ENCODE peak calls at places on chromosomes 7 and 10, in seven cellular contexts. T, M, Z, G, I, H and X are unnamed samples. For H3K27me3, the result is how much of the 10 kb centered on the place peaks cover.

GRCh38 chr7:49773939-49774458 is 561 bp downstream of the VWC2 start:
- DNase-seq in T (no peak), M (no peak), Z (peak), G (no peak), I (no peak), H (no peak), X (no peak)

GRCh38 chr10:61456095-61456789 is 3.1 kb upstream of the TMEM26 start:
- DNase-seq in T (no peak), M (no peak), Z (no peak), G (no peak), I (no peak), H (no peak), X (no peak)

GRCh38 chr7:35784332-35784731 is 16.5 kb upstream of the SEPTIN7 start:
- DNase-seq in T (no peak), M (no peak), Z (no peak), G (no peak), I (no peak), H (no peak), X (no peak)

GRCh38 chr7:116512524-116513188 is 12.2 kb upstream of the CAV1 start:
- DNase-seq in T (no peak), M (no peak), Z (no peak), G (no peak), I (peak), H (no peak), X (no peak)

GRCh38 chr7:114086906-114087651 is 168.3 kb upstream of the PPP1R3A start:
- DNase-seq in T (peak), M (no peak), Z (no peak), G (no peak), I (peak), H (no peak), X (no peak)

GRCh38 chr7:55488804-55489340 is 83.4 kb downstream of the VOPP1 start:
- DNase-seq in T (no peak), M (no peak), Z (no peak), G (no peak), I (no peak), H (no peak), X (no peak)

GRCh38 chr7:27302590-27302989 is 60.0 kb downstream of the EVX1 start:
- DNase-seq in T (no peak), M (no peak), Z (no peak), G (no peak), I (no peak), H (no peak), X (no peak)

GRCh38 chr10:99785646-99786045 is 3.2 kb downstream of the ABCC2 start:
- DNase-seq in T (no peak), M (no peak), Z (no peak), G (no peak), I (peak), H (no peak), X (no peak)

GRCh38 chr7:44461387-44461786 is 29.1 kb downstream of the NUDCD3 start:
- DNase-seq in T (no peak), M (no peak), Z (no peak), G (no peak), I (peak), H (no peak), X (peak)

GRCh38 chr10:63917363-63917762 is 396.2 kb downstream of the REEP3 start:
- DNase-seq in T (no peak), M (no peak), Z (no peak), G (no peak), I (no peak), H (no peak), X (no peak)

GRCh38 chr10:43287056-43288007 is 20.5 kb upstream of the RASGEF1A start:
- DNase-seq in T (peak), M (peak), Z (no peak), G (no peak), I (peak), H (no peak), X (no peak)

GRCh38 chr10:323651-324293 is 188.5 kb downstream of the ZMYND11 start:
- DNase-seq in T (peak), M (peak), Z (peak), G (no peak), I (peak), H (peak), X (no peak)

GRCh38 chr7:30902466-30902865 is 9.2 kb upstream of the AQP1 start:
- DNase-seq in T (no peak), M (no peak), Z (no peak), G (no peak), I (no peak), H (no peak), X (no peak)

GRCh38 chr10:51074238-51075028 is at the start of gene PRKG1:
- DNase-seq in T (peak), M (peak), Z (peak), G (peak), I (peak), H (peak), X (no peak)

GRCh38 chr10:88198023-88198422 is 334.6 kb downstream of the PTEN start:
- DNase-seq in T (no peak), M (no peak), Z (no peak), G (no peak), I (peak), H (no peak), X (no peak)

GRCh38 chr7:20834656-20835055 is 48.0 kb upstream of the SP8 start:
- DNase-seq in T (no peak), M (no peak), Z (no peak), G (no peak), I (no peak), H (no peak), X (no peak)

GRCh38 chr10:86055928-86056327 is 310.7 kb downstream of the GRID1 start:
- DNase-seq in T (no peak), M (no peak), Z (no peak), G (no peak), I (no peak), H (no peak), X (no peak)

GRCh38 chr10:614772-615582 is 74.5 kb downstream of the DIP2C start:
- DNase-seq in T (no peak), M (no peak), Z (peak), G (no peak), I (no peak), H (no peak), X (no peak)

GRCh38 chr7:40983106-40983505 is 719.8 kb downstream of the INHBA start:
- DNase-seq in T (no peak), M (no peak), Z (no peak), G (no peak), I (no peak), H (no peak), X (no peak)

GRCh38 chr10:102651455-102652169 is 7.3 kb downstream of the TRIM8 start:
- DNase-seq in T (no peak), M (no peak), Z (no peak), G (peak), I (no peak), H (no peak), X (no peak)

GRCh38 chr7:117062300-117062699 is 109.0 kb downstream of the ST7 start:
- DNase-seq in T (no peak), M (no peak), Z (no peak), G (no peak), I (no peak), H (no peak), X (no peak)

GRCh38 chr7:28761485-28761884 is 196.6 kb downstream of the TRIL start:
- DNase-seq in T (no peak), M (no peak), Z (no peak), G (no peak), I (no peak), H (no peak), X (no peak)

GRCh38 chr10:132363376-132363775 is 31.4 kb downstream of the LRRC27 start:
- DNase-seq in T (peak), M (no peak), Z (peak), G (no peak), I (no peak), H (no peak), X (no peak)

GRCh38 chr10:20768849-20769248 is 128.3 kb downstream of the NEBL start:
- DNase-seq in T (no peak), M (no peak), Z (no peak), G (no peak), I (peak), H (no peak), X (no peak)

GRCh38 chr10:73743905-73744689 is at the start of gene SEC24C:
- DNase-seq in T (peak), M (peak), Z (peak), G (peak), I (peak), H (peak), X (peak)

GRCh38 chr7:138352570-138353461 is 107.2 kb upstream of the TRIM24 start:
- DNase-seq in T (no peak), M (no peak), Z (no peak), G (no peak), I (no peak), H (no peak), X (no peak)

GRCh38 chr7:55277916-55278315 is 87.2 kb upstream of the LANCL2 start:
- DNase-seq in T (no peak), M (no peak), Z (no peak), G (no peak), I (no peak), H (no peak), X (no peak)

GRCh38 chr10:117346574-117346973 is 28.7 kb downstream of the PDZD8 start:
- DNase-seq in T (no peak), M (no peak), Z (no peak), G (no peak), I (no peak), H (no peak), X (no peak)

GRCh38 chr7:101200862-101201599 is at the start of gene MOGAT3:
- DNase-seq in T (no peak), M (no peak), Z (no peak), G (no peak), I (no peak), H (no peak), X (no peak)

GRCh38 chr7:63028376-63029206 is 970.1 kb upstream of the ZNF722 start:
- DNase-seq in T (no peak), M (no peak), Z (no peak), G (no peak), I (no peak), H (no peak), X (no peak)

GRCh38 chr7:143408686-143409551 is at the start of gene EPHA1:
- DNase-seq in T (peak), M (peak), Z (no peak), G (no peak), I (peak), H (no peak), X (no peak)

GRCh38 chr7:124856299-124856888 is 73.2 kb downstream of the POT1 start:
- DNase-seq in T (no peak), M (no peak), Z (no peak), G (no peak), I (peak), H (no peak), X (no peak)

GRCh38 chr10:100717166-100717565 is 28.2 kb upstream of the PAX2 start:
- DNase-seq in T (no peak), M (no peak), Z (no peak), G (no peak), I (no peak), H (no peak), X (no peak)

GRCh38 chr7:155136619-155137243 is 66.6 kb downstream of the HTR5A start:
- DNase-seq in T (no peak), M (no peak), Z (no peak), G (no peak), I (no peak), H (no peak), X (no peak)

GRCh38 chr10:123141791-123142700 is 5.9 kb upstream of the HMX2 start:
- DNase-seq in T (no peak), M (no peak), Z (no peak), G (no peak), I (no peak), H (no peak), X (no peak)
- H3K27me3 ChIP-seq in T (half or more), M (under half), Z (half or more), G (half or more), I (half or more), H (half or more), X (under half)

DNA sequence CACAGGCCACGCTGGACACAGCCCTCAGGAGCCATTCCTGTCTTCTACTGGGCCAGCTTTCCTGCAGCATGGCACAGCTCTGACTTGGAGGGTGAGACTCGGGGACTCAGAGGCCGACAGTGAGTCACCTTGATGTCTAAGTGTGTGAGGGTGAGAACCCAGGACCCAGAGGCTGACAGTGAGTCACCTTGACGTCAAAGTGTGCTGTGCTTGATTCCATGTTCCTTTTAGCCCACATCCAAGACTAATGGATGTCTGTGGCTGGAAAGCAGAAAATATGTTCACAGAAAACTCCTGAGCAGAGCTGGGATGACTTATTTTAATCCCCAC is 6.0 kb upstream of the FAM170B start:
- DNase-seq in T (no peak), M (no peak), Z (no peak), G (no peak), I (peak), H (no peak), X (no peak)
- H3K27ac ChIP-seq in T (peak), M (no peak), Z (no peak), G (peak), I (no peak), H (peak), X (no peak)

GRCh38 chr7:151412318-151412717 is 2.5 kb upstream of the WDR86 start:
- DNase-seq in T (peak), M (no peak), Z (no peak), G (no peak), I (no peak), H (no peak), X (no peak)

GRCh38 chr7:151411551-151411950 is 1.7 kb upstream of the WDR86 start:
- DNase-seq in T (peak), M (no peak), Z (no peak), G (no peak), I (no peak), H (no peak), X (no peak)

GRCh38 chr7:151410405-151411390 is 860 bp upstream of the WDR86 start:
- DNase-seq in T (peak), M (no peak), Z (no peak), G (no peak), I (no peak), H (no peak), X (no peak)

GRCh38 chr7:151415375-151416112 is 5.7 kb upstream of the WDR86 start:
- DNase-seq in T (peak), M (no peak), Z (no peak), G (no peak), I (peak), H (no peak), X (no peak)

DNA sequence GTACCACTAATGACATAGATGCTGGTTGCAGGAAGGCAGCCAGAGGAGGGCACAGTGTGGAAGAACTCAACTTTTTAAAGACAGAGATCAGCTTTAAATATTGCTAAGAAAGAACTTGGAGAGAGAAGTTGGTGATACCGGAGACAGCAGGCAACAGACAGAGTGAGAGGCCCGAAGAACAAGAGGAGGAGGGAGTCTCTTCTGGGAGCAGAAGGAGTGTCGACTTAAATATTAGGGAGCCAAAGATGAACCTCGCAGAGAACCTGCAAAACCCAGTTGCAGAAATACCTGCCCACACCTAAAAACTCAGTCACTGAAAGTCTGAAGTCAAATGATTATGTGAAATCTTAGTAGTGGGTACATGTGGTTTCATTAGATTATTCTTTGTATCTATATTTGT is 3.4 kb upstream of the WDR86 start:
- DNase-seq in T (no peak), M (no peak), Z (no peak), G (no peak), I (no peak), H (no peak), X (no peak)
- H3K27me3 ChIP-seq in T (under half), M (under half), Z (under half), G (under half), I (under half), H (half or more), X (under half)

DNA sequence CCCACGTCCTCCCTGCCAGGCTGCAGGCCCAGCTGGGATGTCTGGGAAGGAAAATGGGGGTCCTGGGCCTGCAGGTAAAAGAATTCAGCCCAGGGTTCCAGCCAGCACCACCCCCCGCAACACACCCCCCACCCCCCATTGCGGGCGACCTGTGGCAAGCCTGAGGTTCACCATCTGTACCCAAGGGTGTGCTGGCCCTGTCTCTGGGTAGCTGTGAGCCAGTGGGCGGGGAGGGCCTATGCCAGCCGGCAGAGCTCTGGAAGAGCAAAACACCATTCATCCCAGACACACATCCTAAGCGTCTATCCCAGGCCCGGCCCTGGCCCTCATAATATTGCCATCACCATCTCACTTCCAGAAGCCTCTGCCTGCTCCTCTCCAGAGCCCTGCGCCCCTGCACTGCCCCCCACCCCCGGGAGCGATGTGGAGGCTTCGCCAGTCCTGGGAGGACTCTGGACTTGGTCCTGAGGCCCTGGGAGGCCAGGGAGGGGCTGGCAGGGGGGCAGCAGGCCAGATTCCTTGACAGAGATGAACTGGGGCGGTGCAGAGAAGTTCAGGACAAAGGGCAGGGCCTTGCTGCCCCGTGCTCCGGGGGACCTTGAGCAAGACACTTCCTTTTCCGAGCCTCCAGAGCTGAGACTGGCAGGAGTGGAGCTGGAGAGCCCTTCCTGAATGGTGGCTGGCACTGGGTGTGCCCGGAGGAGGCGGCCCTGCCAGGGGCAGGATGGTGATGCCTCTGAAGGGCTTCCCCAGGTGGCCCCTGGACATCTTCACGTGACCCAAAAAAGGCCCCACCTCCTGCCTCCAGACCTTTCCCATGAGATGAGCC is 8.7 kb upstream of the TTYH3 start:
- DNase-seq in T (peak), M (no peak), Z (no peak), G (peak), I (no peak), H (no peak), X (no peak)
- H3K27ac ChIP-seq in T (no peak), M (no peak), Z (no peak), G (no peak), I (no peak), H (no peak), X (no peak)